ENCODE peak calls at places on chromosomes 16 and 17, in ten cellular contexts. J, D, O, R, L, W, S, F, A and C are unnamed samples.
A peak's percentile ranks its signal among the peaks of the same experiment; 100 is the strongest.

GRCh38 chr17:8911205-8911604 is 43.7 kb upstream of the PIK3R6 start:
- DNase-seq in J (no peak), D (no peak), O (no peak), R (no peak), L (no peak), W (no peak), S (no peak), F (no peak), A (no peak), C (no peak)

GRCh38 chr17:48241131-48241591 is 133.6 kb downstream of the SNX11 start:
- DNase-seq in J (no peak), D (peak; percentile 58), O (peak; percentile 7), R (peak; percentile 37), L (peak; percentile 15), W (peak; percentile 52), S (no peak), F (no peak), A (peak; percentile 42), C (no peak)

GRCh38 chr16:396605-397004 is 394 bp upstream of the NME4 start:
- DNase-seq in J (no peak), D (peak; percentile 83), O (no peak), R (no peak), L (no peak), W (no peak), S (peak; percentile 84), F (no peak), A (peak; percentile 41), C (no peak)

GRCh38 chr17:32123782-32124181 is 18.5 kb upstream of the RHOT1 start:
- DNase-seq in J (no peak), D (no peak), O (peak; percentile 51), R (no peak), L (peak; percentile 29), W (no peak), S (no peak), F (no peak), A (peak; percentile 38), C (no peak)

GRCh38 chr16:26330654-26331053 is 638.9 kb downstream of the HS3ST4 start:
- DNase-seq in J (no peak), D (no peak), O (no peak), R (no peak), L (no peak), W (no peak), S (no peak), F (no peak), A (no peak), C (no peak)

GRCh38 chr16:87979352-87979751 is 28.1 kb downstream of the BANP start:
- DNase-seq in J (no peak), D (peak; percentile 13), O (no peak), R (no peak), L (no peak), W (peak; percentile 94), S (no peak), F (no peak), A (no peak), C (no peak)

GRCh38 chr17:151886-152859 is 14.8 kb downstream of the SCGB1C2 start:
- DNase-seq in J (no peak), D (no peak), O (no peak), R (no peak), L (no peak), W (no peak), S (no peak), F (no peak), A (peak; percentile 8), C (no peak)

GRCh38 chr16:48049832-48050231 is 106.0 kb downstream of the ABCC12 start:
- DNase-seq in J (no peak), D (no peak), O (no peak), R (no peak), L (no peak), W (no peak), S (no peak), F (no peak), A (no peak), C (no peak)

GRCh38 chr17:17676752-17677151 is 4.5 kb upstream of the RAI1 start:
- DNase-seq in J (no peak), D (no peak), O (no peak), R (no peak), L (no peak), W (no peak), S (no peak), F (no peak), A (no peak), C (no peak)

GRCh38 chr16:69465083-69465721 is 40.8 kb downstream of the CYB5B start:
- DNase-seq in J (no peak), D (no peak), O (no peak), R (no peak), L (no peak), W (peak; percentile 7), S (no peak), F (no peak), A (peak; percentile 79), C (no peak)

GRCh38 chr16:88569614-88569984 is 604 bp upstream of the ZC3H18 start:
- DNase-seq in J (peak; percentile 12), D (peak; percentile 59), O (no peak), R (no peak), L (no peak), W (peak; percentile 11), S (no peak), F (no peak), A (peak; percentile 7), C (no peak)

GRCh38 chr17:72349011-72349410 is 228.2 kb downstream of the SOX9 start:
- DNase-seq in J (no peak), D (no peak), O (no peak), R (no peak), L (no peak), W (no peak), S (no peak), F (no peak), A (no peak), C (no peak)

GRCh38 chr17:47871048-47871447 is 20.1 kb upstream of the SP6 start:
- DNase-seq in J (no peak), D (no peak), O (no peak), R (no peak), L (no peak), W (no peak), S (no peak), F (no peak), A (no peak), C (no peak)

GRCh38 chr17:1377334-1377733 is 22.7 kb downstream of the YWHAE start:
- DNase-seq in J (no peak), D (no peak), O (no peak), R (no peak), L (no peak), W (no peak), S (no peak), F (no peak), A (no peak), C (no peak)
- H3K4me1 ChIP-seq in J (peaks cover 34% of the 10 kb centered on the region), D (no peaks in the 10 kb centered on the region), O (peaks cover 71% of the 10 kb centered on the region), R (peaks cover 22% of the 10 kb centered on the region), L (peaks cover 41% of the 10 kb centered on the region), W (peaks cover 86% of the 10 kb centered on the region), S (peaks cover 48% of the 10 kb centered on the region), F (peaks cover 83% of the 10 kb centered on the region), A (peaks cover 32% of the 10 kb centered on the region), C (peaks cover 97% of the 10 kb centered on the region)

DNA sequence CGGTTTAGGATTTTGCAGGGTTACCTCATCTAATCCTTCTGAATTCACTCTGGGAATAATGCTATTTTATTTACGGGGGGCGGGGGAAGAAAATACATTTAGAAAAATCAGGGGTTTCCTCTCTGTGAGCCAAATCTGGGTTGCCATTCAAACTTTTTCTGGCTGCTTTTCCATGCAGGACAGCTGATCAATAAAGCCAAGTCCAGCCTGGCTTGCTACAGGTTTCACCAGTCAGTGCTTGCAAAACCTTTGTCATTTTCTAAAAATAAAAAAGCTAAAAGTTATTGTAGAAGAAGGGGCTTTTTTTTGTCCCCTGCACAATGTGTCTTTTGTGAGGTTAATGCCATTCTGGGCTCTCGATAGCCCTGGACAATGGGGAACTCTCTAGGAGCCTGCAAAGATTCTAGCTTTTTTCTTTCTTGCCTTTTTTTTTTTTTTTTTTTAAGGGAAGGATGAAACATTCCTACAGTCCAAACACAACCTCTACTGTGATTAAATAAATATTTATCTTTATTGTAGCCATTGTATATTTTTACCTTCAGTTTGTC is 13.1 kb upstream of the ZFHX3 start:
- DNase-seq in J (no peak), D (peak; percentile 38), O (no peak), R (no peak), L (no peak), W (no peak), S (peak; percentile 74), F (no peak), A (no peak), C (no peak)
- H3K4me1 ChIP-seq in J (peaks cover 7% of the 10 kb centered on the region), D (peaks cover 6% of the 10 kb centered on the region), O (peaks cover 19% of the 10 kb centered on the region), R (peaks cover 5% of the 10 kb centered on the region), L (no peaks in the 10 kb centered on the region), W (peaks cover 30% of the 10 kb centered on the region), S (peaks cover 37% of the 10 kb centered on the region), F (peaks cover 17% of the 10 kb centered on the region), A (peaks cover 19% of the 10 kb centered on the region), C (peaks cover 15% of the 10 kb centered on the region)

GRCh38 chr16:25107466-25107792 is 4.1 kb upstream of the LCMT1 start:
- DNase-seq in J (no peak), D (no peak), O (no peak), R (no peak), L (no peak), W (no peak), S (no peak), F (no peak), A (no peak), C (no peak)

GRCh38 chr16:25108054-25108453 is 3.5 kb upstream of the LCMT1 start:
- DNase-seq in J (no peak), D (peak; percentile 73), O (no peak), R (no peak), L (no peak), W (no peak), S (peak; percentile 19), F (no peak), A (no peak), C (no peak)

GRCh38 chr16:25111403-25112166 is at the start of gene LCMT1:
- DNase-seq in J (peak; percentile 96), D (peak; percentile 97), O (peak; percentile 97), R (peak; percentile 96), L (peak; percentile 95), W (peak; percentile 97), S (peak; percentile 93), F (peak; percentile 68), A (peak; percentile 97), C (no peak)

GRCh38 chr16:25109643-25110042 is 1.9 kb upstream of the LCMT1 start:
- DNase-seq in J (no peak), D (no peak), O (peak; percentile 36), R (peak; percentile 48), L (peak; percentile 60), W (peak; percentile 68), S (peak; percentile 38), F (no peak), A (peak; percentile 98), C (no peak)

DNA sequence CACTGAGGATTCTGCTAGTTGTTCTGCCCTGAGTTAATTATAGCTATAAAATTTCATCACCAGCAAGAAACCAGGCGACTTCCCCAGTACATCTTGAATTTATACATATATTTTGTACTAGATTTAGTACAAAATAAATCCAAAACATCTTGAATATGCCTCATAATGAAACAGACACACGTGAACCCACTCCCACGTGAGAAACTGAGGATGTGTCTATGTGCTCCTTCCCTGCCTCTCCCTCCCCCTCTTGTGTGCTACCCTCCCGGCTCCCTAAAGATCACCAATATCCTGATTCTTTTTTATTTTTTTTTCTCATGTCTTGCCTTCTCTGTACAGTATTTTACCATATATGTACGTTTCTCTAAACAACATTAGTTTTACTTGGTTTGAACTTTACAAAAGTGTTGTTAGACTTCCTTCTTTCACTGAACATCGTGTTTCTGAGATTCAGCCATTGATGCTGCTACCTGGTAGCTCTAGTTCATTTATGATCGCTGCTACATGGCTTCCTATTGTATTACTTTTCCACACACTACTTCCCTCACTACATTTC is 1.1 kb upstream of the LCMT1 start:
- DNase-seq in J (no peak), D (no peak), O (no peak), R (no peak), L (no peak), W (no peak), S (peak; percentile 26), F (no peak), A (no peak), C (no peak)
- H3K4me1 ChIP-seq in J (peaks cover 7% of the 10 kb centered on the region), D (peaks cover 4% of the 10 kb centered on the region), O (peaks cover 38% of the 10 kb centered on the region), R (peaks cover 4% of the 10 kb centered on the region), L (no peaks in the 10 kb centered on the region), W (peaks cover 50% of the 10 kb centered on the region), S (peaks cover 19% of the 10 kb centered on the region), F (peaks cover 42% of the 10 kb centered on the region), A (peaks cover 5% of the 10 kb centered on the region), C (peaks cover 66% of the 10 kb centered on the region)

GRCh38 chr17:77185137-77185536 is 44.4 kb downstream of the SEC14L1 start:
- DNase-seq in J (no peak), D (no peak), O (no peak), R (no peak), L (no peak), W (no peak), S (no peak), F (no peak), A (no peak), C (no peak)
- H3K4me1 ChIP-seq in J (peaks cover 6% of the 10 kb centered on the region), D (no peaks in the 10 kb centered on the region), O (peaks cover 41% of the 10 kb centered on the region), R (peaks cover 14% of the 10 kb centered on the region), L (no peaks in the 10 kb centered on the region), W (peaks cover 28% of the 10 kb centered on the region), S (peaks cover 6% of the 10 kb centered on the region), F (peaks cover 17% of the 10 kb centered on the region), A (peaks cover 11% of the 10 kb centered on the region), C (peaks cover 29% of the 10 kb centered on the region)